ENCODE peak calls at places on chromosomes 6 and 20, in nine cellular contexts. One of them, this sample, is unnamed.

GRCh38 chr6:26363882-26364825 is 844 bp upstream of the BTN3A2 start:
- DNase-seq in Calu3: no peak
- DNase-seq in psoas muscle: no peak
- DNase-seq in heart right ventricle: no peak
- DNase-seq in cardiac muscle cell: no peak
- DNase-seq in esophagus squamous epithelium: no peak
- DNase-seq in GM06990: no peak
- DNase-seq in lung: no peak
- DNase-seq in upper lobe of right lung: no peak
- DNase-seq in this sample: no peak

GRCh38 chr6:79672631-79673065 is 41.5 kb downstream of the SH3BGRL2 start:
- DNase-seq in Calu3: peak
- DNase-seq in psoas muscle: no peak
- DNase-seq in heart right ventricle: no peak
- DNase-seq in cardiac muscle cell: no peak
- DNase-seq in esophagus squamous epithelium: no peak
- DNase-seq in GM06990: no peak
- DNase-seq in lung: no peak
- DNase-seq in upper lobe of right lung: no peak
- DNase-seq in this sample: no peak

GRCh38 chr6:3135668-3136297 is 17.3 kb downstream of the BPHL start:
- DNase-seq in Calu3: no peak
- DNase-seq in psoas muscle: no peak
- DNase-seq in heart right ventricle: no peak
- DNase-seq in cardiac muscle cell: no peak
- DNase-seq in esophagus squamous epithelium: no peak
- DNase-seq in GM06990: no peak
- DNase-seq in lung: no peak
- DNase-seq in upper lobe of right lung: no peak
- DNase-seq in this sample: no peak

GRCh38 chr6:11391934-11392777 is 145.4 kb upstream of the TMEM170B start:
- DNase-seq in Calu3: no peak
- DNase-seq in psoas muscle: no peak
- DNase-seq in heart right ventricle: no peak
- DNase-seq in cardiac muscle cell: no peak
- DNase-seq in esophagus squamous epithelium: no peak
- DNase-seq in GM06990: no peak
- DNase-seq in lung: no peak
- DNase-seq in upper lobe of right lung: no peak
- DNase-seq in this sample: no peak

GRCh38 chr20:29873946-29874345 is 1383.5 kb upstream of the DEFB115 start:
- DNase-seq in Calu3: peak
- DNase-seq in psoas muscle: peak
- DNase-seq in heart right ventricle: no peak
- DNase-seq in cardiac muscle cell: peak
- DNase-seq in esophagus squamous epithelium: no peak
- DNase-seq in GM06990: peak
- DNase-seq in lung: no peak
- DNase-seq in upper lobe of right lung: peak
- DNase-seq in this sample: peak

GRCh38 chr6:44933113-44933512 is 395.0 kb upstream of the RUNX2 start:
- DNase-seq in Calu3: no peak
- DNase-seq in psoas muscle: no peak
- DNase-seq in heart right ventricle: no peak
- DNase-seq in cardiac muscle cell: no peak
- DNase-seq in esophagus squamous epithelium: no peak
- DNase-seq in GM06990: no peak
- DNase-seq in lung: no peak
- DNase-seq in upper lobe of right lung: no peak
- DNase-seq in this sample: no peak

GRCh38 chr6:100346828-100347227 is 117.9 kb downstream of the SIM1 start:
- DNase-seq in Calu3: no peak
- DNase-seq in psoas muscle: no peak
- DNase-seq in heart right ventricle: no peak
- DNase-seq in cardiac muscle cell: no peak
- DNase-seq in esophagus squamous epithelium: no peak
- DNase-seq in GM06990: no peak
- DNase-seq in lung: no peak
- DNase-seq in upper lobe of right lung: no peak
- DNase-seq in this sample: no peak

GRCh38 chr20:23613676-23614075 is 8.0 kb upstream of the CST9 start:
- DNase-seq in Calu3: no peak
- DNase-seq in psoas muscle: no peak
- DNase-seq in heart right ventricle: no peak
- DNase-seq in cardiac muscle cell: no peak
- DNase-seq in esophagus squamous epithelium: no peak
- DNase-seq in GM06990: no peak
- DNase-seq in lung: no peak
- DNase-seq in upper lobe of right lung: no peak
- DNase-seq in this sample: no peak

GRCh38 chr6:391559-392440 is at the start of gene IRF4:
- DNase-seq in Calu3: no peak
- DNase-seq in psoas muscle: peak
- DNase-seq in heart right ventricle: no peak
- DNase-seq in cardiac muscle cell: no peak
- DNase-seq in esophagus squamous epithelium: no peak
- DNase-seq in GM06990: peak
- DNase-seq in lung: no peak
- DNase-seq in upper lobe of right lung: no peak
- DNase-seq in this sample: peak

GRCh38 chr6:148455225-148455624 is 112.6 kb downstream of the SASH1 start:
- DNase-seq in Calu3: no peak
- DNase-seq in psoas muscle: no peak
- DNase-seq in heart right ventricle: peak
- DNase-seq in cardiac muscle cell: no peak
- DNase-seq in esophagus squamous epithelium: no peak
- DNase-seq in GM06990: no peak
- DNase-seq in lung: peak
- DNase-seq in upper lobe of right lung: no peak
- DNase-seq in this sample: no peak

GRCh38 chr6:144314003-144314485 is 28.9 kb downstream of the UTRN start:
- DNase-seq in Calu3: peak
- DNase-seq in psoas muscle: peak
- DNase-seq in heart right ventricle: peak
- DNase-seq in cardiac muscle cell: no peak
- DNase-seq in esophagus squamous epithelium: no peak
- DNase-seq in GM06990: no peak
- DNase-seq in lung: peak
- DNase-seq in upper lobe of right lung: peak
- DNase-seq in this sample: no peak

GRCh38 chr20:51404297-51405060 is 138.0 kb downstream of the NFATC2 start:
- DNase-seq in Calu3: no peak
- DNase-seq in psoas muscle: no peak
- DNase-seq in heart right ventricle: no peak
- DNase-seq in cardiac muscle cell: no peak
- DNase-seq in esophagus squamous epithelium: peak
- DNase-seq in GM06990: peak
- DNase-seq in lung: no peak
- DNase-seq in upper lobe of right lung: peak
- DNase-seq in this sample: peak

GRCh38 chr6:165843121-165843520 is 180.1 kb upstream of the PDE10A start:
- DNase-seq in Calu3: no peak
- DNase-seq in psoas muscle: no peak
- DNase-seq in heart right ventricle: no peak
- DNase-seq in cardiac muscle cell: no peak
- DNase-seq in esophagus squamous epithelium: no peak
- DNase-seq in GM06990: no peak
- DNase-seq in lung: no peak
- DNase-seq in upper lobe of right lung: no peak
- DNase-seq in this sample: no peak

GRCh38 chr6:160261991-160262718 is 3.5 kb upstream of the SLC22A2 start:
- DNase-seq in Calu3: no peak
- DNase-seq in psoas muscle: no peak
- DNase-seq in heart right ventricle: no peak
- DNase-seq in cardiac muscle cell: no peak
- DNase-seq in esophagus squamous epithelium: no peak
- DNase-seq in GM06990: no peak
- DNase-seq in lung: no peak
- DNase-seq in upper lobe of right lung: no peak
- DNase-seq in this sample: no peak

GRCh38 chr20:24492698-24493097 is 23.3 kb downstream of the SYNDIG1 start:
- DNase-seq in Calu3: no peak
- DNase-seq in psoas muscle: no peak
- DNase-seq in heart right ventricle: no peak
- DNase-seq in cardiac muscle cell: no peak
- DNase-seq in esophagus squamous epithelium: no peak
- DNase-seq in GM06990: no peak
- DNase-seq in lung: no peak
- DNase-seq in upper lobe of right lung: no peak
- DNase-seq in this sample: no peak

GRCh38 chr6:13796781-13797180 is 17.6 kb downstream of the MCUR1 start:
- DNase-seq in Calu3: no peak
- DNase-seq in psoas muscle: no peak
- DNase-seq in heart right ventricle: no peak
- DNase-seq in cardiac muscle cell: no peak
- DNase-seq in esophagus squamous epithelium: no peak
- DNase-seq in GM06990: no peak
- DNase-seq in lung: no peak
- DNase-seq in upper lobe of right lung: no peak
- DNase-seq in this sample: no peak

GRCh38 chr6:20789162-20789561 is 254.9 kb downstream of the CDKAL1 start:
- DNase-seq in Calu3: no peak
- DNase-seq in psoas muscle: no peak
- DNase-seq in heart right ventricle: no peak
- DNase-seq in cardiac muscle cell: no peak
- DNase-seq in esophagus squamous epithelium: no peak
- DNase-seq in GM06990: no peak
- DNase-seq in lung: no peak
- DNase-seq in upper lobe of right lung: no peak
- DNase-seq in this sample: no peak

GRCh38 chr6:62039602-62040001 is 246.4 kb downstream of the KHDRBS2 start:
- DNase-seq in Calu3: no peak
- DNase-seq in psoas muscle: no peak
- DNase-seq in heart right ventricle: no peak
- DNase-seq in cardiac muscle cell: no peak
- DNase-seq in esophagus squamous epithelium: no peak
- DNase-seq in GM06990: no peak
- DNase-seq in lung: no peak
- DNase-seq in upper lobe of right lung: no peak
- DNase-seq in this sample: no peak

DNA sequence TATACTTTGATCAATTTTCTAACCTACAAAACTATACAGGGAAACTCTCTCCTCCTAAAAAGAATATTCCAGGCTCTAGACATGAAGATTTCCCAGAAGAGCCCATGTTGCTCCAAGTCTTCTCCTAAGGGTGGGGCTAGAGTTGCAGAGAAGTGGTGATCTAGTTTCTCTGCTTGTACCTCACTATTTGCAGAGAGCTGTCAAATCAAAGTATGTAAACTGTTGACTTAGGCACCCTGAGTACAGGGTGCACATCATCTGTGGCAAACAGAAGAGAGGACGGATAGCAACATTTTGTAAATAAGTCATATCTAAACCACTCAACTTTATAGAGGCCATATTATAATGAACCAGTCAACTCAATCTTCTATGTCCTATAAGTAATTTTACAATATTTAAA is 250.1 kb downstream of the KHDRBS2 start:
- DNase-seq in Calu3: no peak
- DNase-seq in psoas muscle: no peak
- DNase-seq in heart right ventricle: no peak
- DNase-seq in cardiac muscle cell: no peak
- DNase-seq in esophagus squamous epithelium: no peak
- DNase-seq in GM06990: no peak
- DNase-seq in lung: no peak
- DNase-seq in upper lobe of right lung: no peak
- DNase-seq in this sample: no peak
- TF ChIP-seq CTCF in Calu3: no peak
- TF ChIP-seq CTCF in psoas muscle: no peak
- TF ChIP-seq CTCF in heart right ventricle: no peak
- TF ChIP-seq CTCF in cardiac muscle cell: no peak
- TF ChIP-seq CTCF in esophagus squamous epithelium: no peak
- TF ChIP-seq CTCF in GM06990: no peak
- TF ChIP-seq CTCF in lung: no peak
- TF ChIP-seq CTCF in upper lobe of right lung: no peak
- TF ChIP-seq CTCF in this sample: no peak

GRCh38 chr20:4261333-4262284 is 246.3 kb upstream of the RNF24 start:
- DNase-seq in Calu3: no peak
- DNase-seq in psoas muscle: no peak
- DNase-seq in heart right ventricle: no peak
- DNase-seq in cardiac muscle cell: no peak
- DNase-seq in esophagus squamous epithelium: no peak
- DNase-seq in GM06990: no peak
- DNase-seq in lung: no peak
- DNase-seq in upper lobe of right lung: no peak
- DNase-seq in this sample: no peak
- TF ChIP-seq CTCF in Calu3: no peak
- TF ChIP-seq CTCF in psoas muscle: no peak
- TF ChIP-seq CTCF in heart right ventricle: no peak
- TF ChIP-seq CTCF in cardiac muscle cell: no peak
- TF ChIP-seq CTCF in esophagus squamous epithelium: no peak
- TF ChIP-seq CTCF in GM06990: no peak
- TF ChIP-seq CTCF in lung: no peak
- TF ChIP-seq CTCF in upper lobe of right lung: no peak
- TF ChIP-seq CTCF in this sample: no peak

DNA sequence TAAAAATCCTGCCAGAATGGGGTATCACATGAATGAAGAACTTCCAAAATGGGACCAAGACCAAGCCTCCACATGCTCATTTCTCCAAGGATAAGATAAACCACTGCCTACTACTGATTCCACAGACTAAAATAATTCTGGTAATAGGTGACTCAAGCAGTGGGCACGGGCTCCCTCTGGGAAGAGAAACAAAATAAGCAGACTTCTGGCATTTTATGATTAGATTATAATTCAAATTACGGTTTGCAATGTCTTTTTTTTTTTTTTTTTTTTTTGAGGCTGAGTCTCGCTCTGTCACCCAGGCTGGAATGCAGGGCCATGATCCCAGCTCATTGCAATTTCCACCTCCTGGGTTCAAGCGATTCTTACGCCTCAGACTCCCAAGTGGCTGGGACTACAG is 16.0 kb downstream of the UQCC1 start:
- DNase-seq in Calu3: no peak
- DNase-seq in psoas muscle: no peak
- DNase-seq in heart right ventricle: no peak
- DNase-seq in cardiac muscle cell: no peak
- DNase-seq in esophagus squamous epithelium: no peak
- DNase-seq in GM06990: no peak
- DNase-seq in lung: no peak
- DNase-seq in upper lobe of right lung: no peak
- DNase-seq in this sample: no peak
- TF ChIP-seq CTCF in Calu3: no peak
- TF ChIP-seq CTCF in psoas muscle: no peak
- TF ChIP-seq CTCF in heart right ventricle: no peak
- TF ChIP-seq CTCF in cardiac muscle cell: peak
- TF ChIP-seq CTCF in esophagus squamous epithelium: no peak
- TF ChIP-seq CTCF in GM06990: no peak
- TF ChIP-seq CTCF in lung: no peak
- TF ChIP-seq CTCF in upper lobe of right lung: no peak
- TF ChIP-seq CTCF in this sample: no peak

GRCh38 chr6:115842338-115842737 is 218.4 kb downstream of the FRK start:
- DNase-seq in Calu3: no peak
- DNase-seq in psoas muscle: no peak
- DNase-seq in heart right ventricle: no peak
- DNase-seq in cardiac muscle cell: no peak
- DNase-seq in esophagus squamous epithelium: no peak
- DNase-seq in GM06990: no peak
- DNase-seq in lung: no peak
- DNase-seq in upper lobe of right lung: no peak
- DNase-seq in this sample: no peak

GRCh38 chr6:115843945-115844344 is 216.7 kb downstream of the FRK start:
- DNase-seq in Calu3: no peak
- DNase-seq in psoas muscle: no peak
- DNase-seq in heart right ventricle: no peak
- DNase-seq in cardiac muscle cell: no peak
- DNase-seq in esophagus squamous epithelium: no peak
- DNase-seq in GM06990: no peak
- DNase-seq in lung: no peak
- DNase-seq in upper lobe of right lung: no peak
- DNase-seq in this sample: no peak

GRCh38 chr6:115838763-115839401 is 221.8 kb downstream of the FRK start:
- DNase-seq in Calu3: peak
- DNase-seq in psoas muscle: no peak
- DNase-seq in heart right ventricle: no peak
- DNase-seq in cardiac muscle cell: peak
- DNase-seq in esophagus squamous epithelium: no peak
- DNase-seq in GM06990: no peak
- DNase-seq in lung: no peak
- DNase-seq in upper lobe of right lung: no peak
- DNase-seq in this sample: peak
- TF ChIP-seq CTCF in Calu3: peak
- TF ChIP-seq CTCF in psoas muscle: peak
- TF ChIP-seq CTCF in heart right ventricle: peak
- TF ChIP-seq CTCF in cardiac muscle cell: peak
- TF ChIP-seq CTCF in esophagus squamous epithelium: no peak
- TF ChIP-seq CTCF in GM06990: peak
- TF ChIP-seq CTCF in lung: no peak
- TF ChIP-seq CTCF in upper lobe of right lung: peak
- TF ChIP-seq CTCF in this sample: peak

This sample was measured in GM13976.